ENCODE peak calls at places on chromosomes 6 and 20, in eight cellular contexts. W is hepatocyte, Y is ovary, X is lower leg skin, N is endothelial cell, G is fibroblast of lung, P is lower lobe of right lung, O is neural progenitor cell. I is an unnamed sample.

GRCh38 chr6:17758113-17758512 is 51.4 kb upstream of the NUP153 start:
- DNase-seq in W (no peak), Y (no peak), X (no peak), N (no peak), G (no peak), P (no peak), O (no peak), I (no peak)

GRCh38 chr6:140050232-140050995 is 676.0 kb upstream of the CITED2 start:
- DNase-seq in W (peak; percentile 40), Y (no peak), X (no peak), N (no peak), G (peak; percentile 84), P (no peak), O (peak; percentile 10), I (no peak)

GRCh38 chr6:10730254-10730653 is 7.4 kb downstream of the TMEM14C start:
- DNase-seq in W (no peak), Y (no peak), X (no peak), N (no peak), G (no peak), P (no peak), O (no peak), I (no peak)

GRCh38 chr6:1622220-1622841 is 12.6 kb downstream of the FOXC1 start:
- DNase-seq in W (no peak), Y (no peak), X (no peak), N (no peak), G (no peak), P (no peak), O (no peak), I (no peak)

GRCh38 chr20:62740286-62741141 is 31.9 kb downstream of the NTSR1 start:
- DNase-seq in W (peak; percentile 51), Y (peak; percentile 5), X (no peak), N (no peak), G (peak; percentile 91), P (peak; percentile 48), O (no peak), I (no peak)

GRCh38 chr20:38726849-38727601 is 2.7 kb downstream of the SLC32A1 start:
- DNase-seq in W (no peak), Y (no peak), X (no peak), N (peak; percentile 94), G (no peak), P (no peak), O (peak; percentile 93), I (peak; percentile 45)

GRCh38 chr6:15077006-15077405 is 168.9 kb upstream of the JARID2 start:
- DNase-seq in W (no peak), Y (no peak), X (no peak), N (no peak), G (peak; percentile 75), P (no peak), O (no peak), I (no peak)

GRCh38 chr20:51533291-51534172 is 9.0 kb downstream of the NFATC2 start:
- DNase-seq in W (no peak), Y (no peak), X (no peak), N (no peak), G (peak; percentile 74), P (no peak), O (no peak), I (no peak)

GRCh38 chr6:100281471-100281878 is 183.2 kb downstream of the SIM1 start:
- DNase-seq in W (no peak), Y (no peak), X (no peak), N (peak; percentile 20), G (no peak), P (no peak), O (peak; percentile 93), I (peak; percentile 21)

GRCh38 chr6:75201901-75202672 is 3.8 kb downstream of the COL12A1 start:
- DNase-seq in W (peak; percentile 57), Y (peak; percentile 75), X (no peak), N (peak; percentile 32), G (peak; percentile 62), P (peak; percentile 48), O (peak; percentile 74), I (peak; percentile 25)

GRCh38 chr20:36401336-36401735 is 95.2 kb downstream of the DLGAP4 start:
- DNase-seq in W (no peak), Y (no peak), X (no peak), N (no peak), G (no peak), P (peak; percentile 1), O (no peak), I (no peak)

GRCh38 chr20:53201588-53201987 is 229.4 kb downstream of the TSHZ2 start:
- DNase-seq in W (no peak), Y (no peak), X (no peak), N (no peak), G (no peak), P (no peak), O (no peak), I (no peak)
- TF ChIP-seq CTCF in W (no peak), Y (no peak), X (no peak), N (no peak), G (no peak), P (no peak), O (no peak), I (no peak)

DNA sequence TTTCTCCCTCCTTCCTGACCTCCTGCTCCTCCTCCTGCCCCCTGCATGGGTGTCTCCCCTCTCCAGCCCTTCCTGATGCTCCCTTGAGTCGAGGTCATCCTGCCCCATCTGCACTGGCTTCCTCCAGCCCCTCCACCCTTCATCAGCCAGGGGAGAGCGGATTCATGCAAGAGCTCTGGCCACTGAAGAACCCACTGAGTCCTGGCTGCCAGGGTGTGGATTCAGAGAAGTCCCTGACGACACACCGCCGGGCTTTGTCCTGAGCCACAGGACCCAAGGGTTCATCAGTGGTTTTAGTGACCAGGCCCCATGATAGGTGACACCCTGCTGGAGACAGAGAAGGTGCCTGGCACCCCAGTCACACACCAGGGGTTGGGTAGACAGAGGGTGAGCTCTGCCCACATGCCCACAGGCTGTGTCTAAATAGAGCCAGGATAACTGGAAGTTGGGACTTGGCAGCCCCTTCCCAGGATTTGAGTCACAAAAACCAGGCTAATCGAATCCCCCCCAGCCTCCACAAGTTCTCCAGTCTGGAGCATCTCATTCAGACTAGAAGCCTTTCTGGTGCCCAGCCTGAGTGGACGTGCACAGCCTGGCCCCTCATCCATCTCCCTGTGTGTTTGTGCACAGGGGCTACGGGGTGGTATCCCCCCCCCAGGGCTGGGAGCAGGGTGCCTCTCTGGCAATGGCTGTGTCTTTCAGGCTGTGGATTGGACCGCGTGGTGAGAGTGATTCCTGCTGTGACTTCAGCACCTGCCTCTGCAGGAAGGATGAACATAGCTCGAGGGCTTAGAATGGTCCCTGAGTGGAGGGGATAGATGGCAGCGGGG is 1.1 kb downstream of the GFRA4 start:
- DNase-seq in W (no peak), Y (no peak), X (no peak), N (no peak), G (no peak), P (no peak), O (no peak), I (no peak)
- TF ChIP-seq CTCF in W (no peak), Y (no peak), X (no peak), N (no peak), G (no peak), P (no peak), O (no peak), I (no peak)

DNA sequence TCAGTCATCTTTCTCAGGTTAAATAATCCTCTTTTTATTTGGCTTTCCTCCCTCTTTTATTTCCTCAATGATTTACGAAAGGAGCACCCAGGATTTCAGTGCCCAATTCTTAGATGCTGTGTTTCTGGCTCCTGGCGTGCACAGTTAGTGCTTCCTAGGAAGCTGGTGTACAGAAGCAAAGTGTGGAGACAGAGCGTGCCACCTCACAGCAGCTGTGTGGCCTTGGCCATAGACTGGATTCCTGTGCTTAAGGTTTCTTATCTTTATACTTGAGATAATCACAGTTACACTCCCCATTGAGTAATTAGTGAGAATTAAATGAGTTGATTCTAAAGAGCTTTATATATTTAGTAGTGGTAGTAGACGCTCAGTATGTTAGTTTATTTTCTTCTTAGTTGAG is 39.7 kb upstream of the GJA1 start:
- DNase-seq in W (peak; percentile 30), Y (no peak), X (no peak), N (no peak), G (no peak), P (no peak), O (no peak), I (no peak)
- TF ChIP-seq CTCF in W (no peak), Y (no peak), X (no peak), N (no peak), G (no peak), P (no peak), O (no peak), I (no peak)

DNA sequence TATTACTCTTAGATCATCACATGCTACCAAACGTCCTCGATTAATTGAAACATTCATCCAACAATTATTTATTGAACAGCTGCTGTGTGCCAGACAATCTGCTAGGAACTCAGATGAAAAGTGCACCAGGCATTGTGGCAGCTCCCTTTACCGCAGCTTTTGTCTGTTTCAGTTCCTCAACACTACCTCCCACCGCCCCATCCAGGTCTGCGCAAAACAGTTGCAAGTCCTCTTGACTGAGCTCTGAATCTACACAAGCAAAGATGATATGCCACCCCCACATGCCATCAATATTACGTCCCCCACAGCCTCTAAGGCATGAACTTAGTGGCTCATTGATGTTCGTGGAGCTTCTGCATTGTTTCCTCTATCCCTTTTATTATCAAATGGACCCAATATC is 1094.5 kb upstream of the MAP3K7 start:
- DNase-seq in W (no peak), Y (no peak), X (no peak), N (no peak), G (no peak), P (no peak), O (no peak), I (no peak)
- TF ChIP-seq CTCF in W (no peak), Y (no peak), X (no peak), N (no peak), G (no peak), P (no peak), O (no peak), I (no peak)

DNA sequence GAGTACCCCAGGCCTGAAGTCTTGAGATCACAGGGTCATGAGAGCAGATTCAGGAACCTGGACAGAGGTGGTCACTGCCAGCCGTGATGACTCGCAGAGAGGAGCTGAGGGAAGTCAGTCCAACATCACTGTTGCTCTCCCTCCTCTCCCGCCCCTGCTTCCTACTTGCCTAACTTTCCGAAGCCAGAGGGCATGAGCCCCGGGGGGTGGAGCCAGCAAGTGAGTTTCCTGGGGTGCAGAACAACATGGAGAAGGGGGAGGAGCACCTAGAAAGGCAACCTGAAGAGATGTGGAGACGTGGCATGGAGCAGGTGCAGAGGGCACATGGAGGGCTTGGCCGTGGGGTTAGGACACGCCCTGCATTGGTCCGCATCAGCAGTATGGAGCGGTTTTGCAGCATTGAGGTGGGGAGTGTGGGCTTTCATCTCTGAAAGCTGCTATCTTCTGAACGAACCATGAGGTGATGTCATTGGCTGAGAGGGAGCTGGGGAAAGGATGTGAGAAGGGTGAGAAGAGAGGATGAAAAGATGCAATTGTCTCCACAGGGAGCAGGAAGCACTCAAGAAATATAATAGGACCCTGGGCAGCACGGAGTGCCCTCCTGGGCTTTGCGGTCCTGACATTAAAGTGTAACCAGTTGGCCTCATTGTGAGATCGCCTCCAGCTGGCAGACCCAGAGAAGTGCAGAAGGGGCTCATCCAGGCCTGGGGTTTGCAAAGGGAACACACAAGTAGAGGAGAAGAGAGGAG is 25.0 kb downstream of the GDAP1L1 start:
- DNase-seq in W (no peak), Y (no peak), X (no peak), N (peak; percentile 19), G (no peak), P (no peak), O (peak; percentile 52), I (no peak)
- TF ChIP-seq CTCF in W (peak; percentile 16), Y (no peak), X (no peak), N (peak; percentile 50), G (peak; percentile 13), P (no peak), O (peak; percentile 59), I (peak; percentile 25)

I was measured in progenitor cell of endocrine pancreas.